ENCODE peak calls at places on chromosomes 1 and 21, in seven cellular contexts. F is cardiac muscle cell, Q is brain microvascular endothelial cell, A is uterus, P is prostate gland, M is Peyer's patch, Z is fibroblast of lung. X is an unnamed sample. For H3K27me3, the result is how much of the 10 kb centered on the place peaks cover.

GRCh38 chr1:145993618-145994390 is 2.6 kb downstream of the TXNIP start:
- DNase-seq in P (no peak), M (peak), Z (no peak), A (peak), F (no peak), Q (no peak), X (no peak)

GRCh38 chr1:119737040-119737682 is 25.4 kb downstream of the PHGDH start:
- DNase-seq in Z (no peak), Q (no peak), P (peak), M (no peak), F (peak), A (no peak), X (no peak)

GRCh38 chr1:70934197-70934961 is 113.2 kb downstream of the PTGER3 start:
- DNase-seq in P (no peak), A (no peak), Z (no peak), F (no peak), Q (no peak), M (no peak), X (no peak)

GRCh38 chr1:11948822-11949458 is 14.4 kb downstream of the PLOD1 start:
- DNase-seq in A (no peak), P (no peak), Z (no peak), Q (peak), M (no peak), F (no peak), X (no peak)

GRCh38 chr1:203170625-203171330 is 4.8 kb downstream of the MYBPH start:
- DNase-seq in F (no peak), Q (no peak), M (no peak), Z (no peak), A (no peak), P (no peak), X (no peak)

GRCh38 chr1:154213274-154213673 is 7.1 kb upstream of the CFAP141 start:
- DNase-seq in F (no peak), A (no peak), P (no peak), Z (no peak), M (no peak), Q (peak), X (no peak)

GRCh38 chr1:65512967-65513777 is 92.7 kb downstream of the LEPR start:
- DNase-seq in F (no peak), M (no peak), P (no peak), Z (no peak), A (no peak), Q (no peak), X (no peak)

GRCh38 chr1:224427346-224427745 is 7.3 kb downstream of the WDR26 start:
- DNase-seq in P (no peak), A (no peak), Z (peak), M (no peak), Q (peak), F (no peak), X (no peak)

GRCh38 chr1:58047265-58047858 is 499.2 kb downstream of the OMA1 start:
- DNase-seq in M (no peak), Q (no peak), P (no peak), F (peak), Z (peak), A (no peak), X (no peak)

GRCh38 chr1:213786683-213787082 is 201.1 kb upstream of the PROX1 start:
- DNase-seq in F (no peak), Q (no peak), M (no peak), A (no peak), P (no peak), Z (no peak), X (no peak)

GRCh38 chr1:47227370-47228232 is 4.4 kb downstream of the TAL1 start:
- DNase-seq in A (no peak), M (no peak), Q (no peak), F (no peak), Z (no peak), P (no peak), X (no peak)

GRCh38 chr1:229124471-229125198 is 146.3 kb upstream of the RAB4A start:
- DNase-seq in P (no peak), Z (no peak), Q (no peak), M (no peak), A (no peak), F (no peak), X (no peak)

GRCh38 chr1:148315081-148315811 is 163.2 kb upstream of the NBPF11 start:
- DNase-seq in A (no peak), P (no peak), Z (no peak), M (no peak), Q (peak), F (no peak), X (no peak)

GRCh38 chr1:39757501-39757900 is 13.6 kb downstream of the OXCT2 start:
- DNase-seq in P (no peak), Z (no peak), M (no peak), Q (no peak), A (no peak), F (no peak), X (no peak)

GRCh38 chr1:23126801-23127200 is 41.9 kb downstream of the LUZP1 start:
- DNase-seq in P (no peak), M (no peak), A (no peak), F (no peak), Q (peak), Z (peak), X (no peak)

GRCh38 chr1:2204384-2205190 is 10.0 kb upstream of the FAAP20 start:
- DNase-seq in Q (no peak), A (peak), F (no peak), P (no peak), Z (peak), M (no peak), X (peak)

GRCh38 chr1:44406761-44407429 is 1.8 kb downstream of the RNF220 start:
- DNase-seq in P (no peak), F (peak), Q (no peak), A (no peak), M (no peak), Z (no peak), X (peak)

GRCh38 chr1:24266398-24266941 is 52.7 kb upstream of the GRHL3 start:
- DNase-seq in F (no peak), M (no peak), P (no peak), Z (peak), Q (peak), A (no peak), X (no peak)

GRCh38 chr1:234109840-234110239 is 205.4 kb downstream of the SLC35F3 start:
- DNase-seq in P (no peak), A (no peak), M (no peak), Z (no peak), Q (no peak), F (no peak), X (no peak)

GRCh38 chr1:166184897-166185296 is 18.1 kb upstream of the FAM78B start:
- DNase-seq in A (no peak), Z (no peak), P (no peak), F (no peak), M (no peak), Q (no peak), X (no peak)

GRCh38 chr1:234409328-234409727 is 36.1 kb downstream of the COA6 start:
- DNase-seq in M (no peak), Q (no peak), F (no peak), Z (peak), P (no peak), A (no peak), X (no peak)

GRCh38 chr1:25669781-25670567 is 53.4 kb downstream of the MAN1C1 start:
- DNase-seq in A (no peak), P (no peak), Q (no peak), F (no peak), M (no peak), Z (no peak), X (no peak)

GRCh38 chr1:36691374-36691773 is 208.7 kb upstream of the CSF3R start:
- DNase-seq in Q (no peak), P (no peak), M (no peak), F (no peak), A (no peak), Z (no peak), X (no peak)

GRCh38 chr1:32273389-32274208 is 18.3 kb upstream of the HDAC1 start:
- DNase-seq in Q (no peak), M (peak), A (no peak), Z (no peak), P (no peak), F (no peak), X (no peak)

GRCh38 chr1:59691261-59691660 is 123.5 kb upstream of the HOOK1 start:
- DNase-seq in Q (no peak), A (peak), P (no peak), F (peak), M (no peak), Z (peak), X (no peak)

GRCh38 chr1:182680901-182681300 is 3.5 kb downstream of the RGS8 start:
- DNase-seq in A (no peak), Q (no peak), Z (no peak), F (no peak), P (no peak), M (no peak), X (no peak)

GRCh38 chr21:39065912-39066311 is 117.3 kb downstream of the PSMG1 start:
- DNase-seq in M (no peak), Z (no peak), Q (no peak), A (no peak), P (no peak), F (no peak), X (no peak)

GRCh38 chr1:228393811-228394570 is 12.6 kb downstream of the TRIM11 start:
- DNase-seq in A (no peak), Z (no peak), Q (no peak), P (no peak), F (no peak), M (no peak), X (no peak)

GRCh38 chr1:228646717-228647522 is 88.4 kb upstream of the RHOU start:
- DNase-seq in Z (peak), M (no peak), P (no peak), A (peak), Q (peak), F (peak), X (peak)

GRCh38 chr1:29284286-29284960 is 48.1 kb downstream of the PTPRU start:
- DNase-seq in A (no peak), Q (no peak), Z (no peak), P (no peak), F (no peak), M (no peak), X (no peak)

GRCh38 chr1:237016626-237017025 is 12.4 kb upstream of the MT1HL1 start:
- DNase-seq in Q (no peak), M (no peak), P (no peak), Z (no peak), F (no peak), A (no peak), X (no peak)
- H3K27me3 ChIP-seq in Q (under half), M (under half), P (under half), Z (under half), F (under half), A (under half), X (under half)

GRCh38 chr1:87826639-87827345 is 498.1 kb downstream of the LMO4 start:
- DNase-seq in Q (peak), M (peak), Z (peak), P (no peak), A (peak), F (no peak), X (peak)
- H3K4me3 ChIP-seq in Q (no peak), M (no peak), Z (peak), P (no peak), A (no peak), F (no peak), X (no peak)

DNA sequence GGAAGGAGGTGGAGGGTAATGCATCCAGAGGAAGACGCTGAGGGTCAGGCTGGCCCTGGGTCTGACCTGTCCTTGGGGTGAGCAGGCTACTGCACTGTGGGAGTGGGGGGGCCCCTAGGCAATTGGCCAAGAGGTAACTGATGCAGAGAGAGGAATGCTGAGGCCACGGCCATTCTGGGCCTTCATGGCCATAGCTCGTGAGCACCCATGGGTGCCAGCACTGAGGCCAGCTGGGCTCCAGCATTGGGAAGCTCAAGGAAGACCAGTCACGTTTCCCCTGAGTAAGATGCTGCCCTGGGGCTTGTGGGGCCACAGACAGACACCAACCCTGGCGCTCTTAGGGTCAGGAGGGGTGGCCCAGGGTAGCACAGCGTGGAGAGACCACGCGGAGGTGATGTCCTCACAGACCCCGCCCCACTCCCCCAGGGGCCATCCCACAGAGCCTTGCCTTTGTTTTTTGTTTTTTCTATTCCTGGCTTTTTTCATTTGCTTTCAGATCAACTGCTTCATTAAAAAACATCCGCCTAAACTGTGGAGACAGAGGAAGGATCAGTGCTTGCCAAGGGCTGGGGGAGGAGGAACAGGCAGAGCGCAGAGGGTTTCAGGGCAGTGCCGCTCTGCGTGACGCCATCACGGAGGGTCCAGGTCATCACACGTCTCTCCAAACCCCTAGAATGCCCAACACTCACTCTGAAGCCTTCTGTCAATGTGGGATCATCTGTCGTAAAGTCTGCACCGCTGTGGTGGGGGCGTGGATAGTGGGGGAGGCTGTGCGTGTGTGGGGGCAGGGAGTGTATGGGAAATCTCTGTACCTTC is 61.1 kb downstream of the SIK1 start:
- DNase-seq in Q (no peak), A (no peak), Z (no peak), F (no peak), M (no peak), P (no peak), X (no peak)
- TF ChIP-seq CTCF in Q (no peak), A (no peak), Z (no peak), F (no peak), M (no peak), P (no peak), X (no peak)

DNA sequence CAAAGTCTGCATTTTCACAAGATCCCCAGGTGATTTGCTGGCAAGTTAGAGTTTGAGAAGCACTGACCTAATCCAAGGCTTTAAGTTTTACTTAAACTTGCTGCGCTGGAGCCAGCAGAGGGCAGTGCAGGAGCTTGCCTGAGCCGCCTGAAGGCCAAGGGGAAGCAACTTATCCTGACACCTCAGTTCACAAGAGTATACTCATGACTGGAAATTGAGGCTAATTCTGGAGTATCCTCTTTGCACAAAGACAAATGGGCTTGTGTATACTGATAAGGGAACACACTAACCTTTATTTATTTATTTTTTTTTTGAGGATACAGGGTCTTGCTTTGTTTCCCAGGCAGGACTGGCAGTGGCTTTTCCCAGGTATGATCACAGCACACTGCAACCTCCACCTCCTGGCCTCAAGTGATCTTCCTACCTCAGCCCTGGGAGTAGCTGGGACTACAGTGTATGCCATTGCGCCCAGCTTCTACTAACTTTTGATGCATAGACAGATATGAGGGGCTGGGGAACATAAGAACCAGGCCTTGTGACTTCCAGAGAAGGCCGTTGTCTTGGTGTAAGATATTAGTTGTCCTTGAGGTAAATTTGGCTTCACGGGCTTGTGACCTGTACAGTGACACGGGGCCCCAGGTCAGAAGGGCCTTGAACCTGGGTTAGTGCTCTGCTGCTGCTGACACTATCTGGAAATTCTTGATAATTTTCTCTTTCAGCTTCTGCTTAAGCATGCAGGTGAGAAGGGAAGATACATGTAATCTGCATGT is 29.0 kb upstream of the SLAMF1 start:
- DNase-seq in F (peak), Q (peak), A (peak), P (peak), M (peak), Z (peak), X (peak)
- H3K27me3 ChIP-seq in F (under half), Q (under half), A (under half), P (under half), M (under half), Z (under half), X (under half)

DNA sequence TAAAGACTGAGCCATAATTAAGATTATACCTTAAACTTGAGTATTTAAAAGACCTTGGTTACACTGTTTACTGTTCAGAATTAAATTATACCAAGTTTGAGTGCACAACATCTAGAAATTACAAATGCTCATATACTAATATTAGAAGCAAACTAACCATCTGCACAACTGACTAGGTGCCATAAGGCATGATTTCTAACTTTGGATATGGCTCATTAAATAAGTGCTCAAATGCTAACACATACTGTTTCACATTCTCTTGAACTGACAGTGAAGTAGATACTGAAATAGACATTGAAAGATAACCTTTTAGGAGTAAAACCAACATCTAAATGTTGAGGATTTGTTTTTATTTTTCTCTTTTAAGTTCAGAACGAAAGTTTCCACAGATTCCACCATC is 74.1 kb downstream of the PRKAA2 start:
- DNase-seq in F (no peak), Z (no peak), M (no peak), A (no peak), Q (no peak), P (no peak), X (no peak)
- H3K4me3 ChIP-seq in F (no peak), Z (no peak), M (no peak), A (no peak), Q (no peak), P (no peak), X (no peak)

GRCh38 chr21:29887313-29888009 is 52.3 kb downstream of the GRIK1 start:
- DNase-seq in P (no peak), Q (no peak), A (no peak), Z (no peak), F (no peak), M (no peak), X (no peak)

GRCh38 chr21:29888437-29888836 is 51.4 kb downstream of the GRIK1 start:
- DNase-seq in M (no peak), Z (no peak), P (no peak), A (no peak), F (no peak), Q (no peak), X (no peak)

DNA sequence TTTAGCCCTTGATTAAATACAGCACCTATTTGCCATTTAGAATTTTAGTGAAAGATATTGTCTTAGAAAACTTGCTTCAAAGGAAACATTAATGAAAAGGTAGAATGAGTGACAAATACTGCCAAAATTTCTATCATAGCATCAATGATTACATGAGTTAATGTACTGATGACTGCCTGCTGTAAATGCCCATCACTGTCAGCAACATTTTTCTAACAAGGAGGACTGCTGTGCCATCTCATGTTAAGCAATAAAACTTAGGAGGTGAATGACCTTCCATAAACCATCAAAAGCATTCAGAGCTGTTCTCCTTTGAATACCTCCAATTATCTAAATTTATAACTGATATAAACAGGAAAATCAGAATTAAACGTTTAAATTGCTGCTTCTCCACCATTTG is 54.3 kb downstream of the GRIK1 start:
- DNase-seq in M (no peak), A (no peak), F (no peak), Z (no peak), P (no peak), Q (no peak), X (no peak)
- TF ChIP-seq CTCF in M (no peak), A (no peak), F (no peak), Z (no peak), P (no peak), Q (no peak), X (no peak)

GRCh38 chr1:209207701-209208286 is 375.7 kb upstream of the CAMK1G start:
- DNase-seq in Q (peak), Z (peak), M (no peak), F (peak), A (peak), P (peak), X (peak)

GRCh38 chr1:209207126-209207700 is 376.3 kb upstream of the CAMK1G start:
- DNase-seq in M (no peak), F (no peak), Q (no peak), A (no peak), P (no peak), Z (no peak), X (no peak)

GRCh38 chr1:209213989-209214388 is 369.5 kb upstream of the CAMK1G start:
- DNase-seq in F (no peak), Z (no peak), A (no peak), M (no peak), P (no peak), Q (no peak), X (no peak)

GRCh38 chr1:209205039-209205438 is 378.5 kb upstream of the CAMK1G start:
- DNase-seq in A (no peak), M (no peak), F (no peak), P (no peak), Z (peak), Q (no peak), X (no peak)

GRCh38 chr1:209208648-209209047 is 374.9 kb upstream of the CAMK1G start:
- DNase-seq in M (no peak), Z (no peak), P (no peak), A (no peak), Q (no peak), F (no peak), X (no peak)
- H3K27me3 ChIP-seq in M (under half), Z (under half), P (under half), A (under half), Q (under half), F (under half), X (under half)

GRCh38 chr1:216757110-216757509 is 33.9 kb upstream of the ESRRG start:
- DNase-seq in M (no peak), Z (no peak), A (no peak), F (no peak), P (no peak), Q (no peak), X (no peak)
- H3K4me3 ChIP-seq in M (no peak), Z (no peak), A (no peak), F (no peak), P (no peak), Q (no peak), X (no peak)

DNA sequence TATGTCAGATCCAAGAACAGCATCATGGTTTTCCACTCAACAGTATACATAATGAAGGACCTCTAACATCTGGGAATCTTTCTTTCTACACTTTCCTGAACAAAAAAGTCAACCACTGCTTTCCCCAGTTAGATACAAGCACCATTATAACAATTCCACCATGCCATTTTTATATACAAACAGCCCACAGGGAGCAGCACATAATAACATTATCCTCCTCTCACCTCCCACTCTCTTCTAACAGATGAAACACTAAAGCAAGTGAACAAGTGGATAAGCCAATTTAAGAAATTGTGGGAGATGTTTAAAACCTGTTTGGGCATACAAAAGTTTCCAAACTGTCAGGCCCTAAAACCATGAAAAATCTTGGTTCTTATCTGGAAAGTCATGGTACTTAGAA is 29.4 kb upstream of the PRRC2C start:
- DNase-seq in F (no peak), Z (no peak), Q (no peak), A (no peak), P (no peak), M (no peak), X (no peak)
- TF ChIP-seq CTCF in F (no peak), Z (no peak), Q (no peak), A (no peak), P (no peak), M (no peak), X (no peak)

X was measured in GM06990.